ENCODE peak calls at places on chromosomes 1 and 21, in six cellular contexts. N is coronary artery, V is AG04450, F is esophagus muscularis mucosa, R is Peyer's patch, Z is AG09309. I is an unnamed sample.

GRCh38 chr1:107480548-107480947 is 339.7 kb downstream of the NTNG1 start:
- DNase-seq in N (no peak), V (no peak), F (no peak), R (peak), Z (no peak), I (no peak)

GRCh38 chr1:21814241-21814918 is 2.3 kb downstream of the LDLRAD2 start:
- DNase-seq in N (no peak), V (no peak), F (no peak), R (peak), Z (no peak), I (no peak)

GRCh38 chr1:53400761-53401379 is 58.3 kb upstream of the DMRTB1 start:
- DNase-seq in N (no peak), V (no peak), F (no peak), R (no peak), Z (no peak), I (no peak)

GRCh38 chr1:211811848-211812247 is 18.7 kb downstream of the LPGAT1 start:
- DNase-seq in N (no peak), V (no peak), F (no peak), R (no peak), Z (no peak), I (no peak)

GRCh38 chr1:85608851-85609250 is 28.3 kb downstream of the CCN1 start:
- DNase-seq in N (no peak), V (no peak), F (no peak), R (no peak), Z (no peak), I (no peak)

GRCh38 chr1:228075801-228076271 is 6.7 kb upstream of the ARF1 start:
- DNase-seq in N (no peak), V (no peak), F (no peak), R (no peak), Z (no peak), I (no peak)

GRCh38 chr1:22789356-22789994 is 78.8 kb downstream of the EPHB2 start:
- DNase-seq in N (no peak), V (no peak), F (no peak), R (no peak), Z (no peak), I (no peak)

GRCh38 chr1:205056188-205056611 is 13.2 kb downstream of the CNTN2 start:
- DNase-seq in N (no peak), V (no peak), F (no peak), R (no peak), Z (no peak), I (peak)

GRCh38 chr1:29698626-29699025 is 462.3 kb downstream of the PTPRU start:
- DNase-seq in N (no peak), V (no peak), F (no peak), R (no peak), Z (no peak), I (no peak)

GRCh38 chr1:94754101-94754500 is 66.1 kb upstream of the SLC44A3 start:
- DNase-seq in N (no peak), V (no peak), F (no peak), R (no peak), Z (no peak), I (no peak)

GRCh38 chr1:100187912-100188311 is 9.9 kb upstream of the LRRC39 start:
- DNase-seq in N (no peak), V (no peak), F (no peak), R (no peak), Z (no peak), I (no peak)
- TF ChIP-seq CTCF in N (no peak), V (no peak), F (no peak), R (no peak), Z (no peak), I (no peak)

GRCh38 chr1:6619045-6619444 is 5.5 kb downstream of the PHF13 start:
- DNase-seq in N (no peak), V (no peak), F (no peak), R (no peak), Z (no peak), I (no peak)
- TF ChIP-seq CTCF in N (no peak), V (no peak), F (no peak), R (no peak), Z (no peak), I (no peak)

GRCh38 chr1:81600878-81601658 is 199.7 kb upstream of the ADGRL2 start:
- DNase-seq in N (no peak), V (no peak), F (no peak), R (no peak), Z (no peak), I (no peak)

GRCh38 chr1:81597720-81598426 is 202.9 kb upstream of the ADGRL2 start:
- DNase-seq in N (no peak), V (no peak), F (no peak), R (no peak), Z (no peak), I (no peak)

GRCh38 chr1:81598623-81599022 is 202.1 kb upstream of the ADGRL2 start:
- DNase-seq in N (no peak), V (no peak), F (no peak), R (no peak), Z (no peak), I (no peak)

GRCh38 chr1:81596341-81596740 is 204.4 kb upstream of the ADGRL2 start:
- DNase-seq in N (no peak), V (no peak), F (no peak), R (no peak), Z (no peak), I (no peak)

DNA sequence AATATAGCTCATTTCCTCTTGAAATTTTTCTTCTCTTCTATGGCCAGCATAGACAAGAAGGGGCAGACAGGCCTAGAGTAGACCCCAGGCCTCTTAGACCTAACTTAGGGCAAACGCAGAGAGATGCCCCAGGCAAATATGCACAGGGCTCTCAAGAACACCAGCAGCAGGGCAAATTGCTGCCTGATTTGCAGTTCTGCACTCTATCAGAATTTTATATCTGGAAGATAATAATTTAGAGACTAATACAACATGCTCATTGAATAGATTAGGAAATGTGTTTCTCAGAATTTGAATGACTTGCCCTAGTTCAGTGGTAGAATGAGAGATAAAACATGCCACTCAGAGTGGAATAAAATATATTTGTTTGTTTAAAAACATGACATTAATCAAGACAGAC is 200.4 kb upstream of the ADGRL2 start:
- DNase-seq in N (no peak), V (no peak), F (no peak), R (no peak), Z (no peak), I (no peak)
- TF ChIP-seq CTCF in N (no peak), V (no peak), F (no peak), R (no peak), Z (no peak), I (no peak)

DNA sequence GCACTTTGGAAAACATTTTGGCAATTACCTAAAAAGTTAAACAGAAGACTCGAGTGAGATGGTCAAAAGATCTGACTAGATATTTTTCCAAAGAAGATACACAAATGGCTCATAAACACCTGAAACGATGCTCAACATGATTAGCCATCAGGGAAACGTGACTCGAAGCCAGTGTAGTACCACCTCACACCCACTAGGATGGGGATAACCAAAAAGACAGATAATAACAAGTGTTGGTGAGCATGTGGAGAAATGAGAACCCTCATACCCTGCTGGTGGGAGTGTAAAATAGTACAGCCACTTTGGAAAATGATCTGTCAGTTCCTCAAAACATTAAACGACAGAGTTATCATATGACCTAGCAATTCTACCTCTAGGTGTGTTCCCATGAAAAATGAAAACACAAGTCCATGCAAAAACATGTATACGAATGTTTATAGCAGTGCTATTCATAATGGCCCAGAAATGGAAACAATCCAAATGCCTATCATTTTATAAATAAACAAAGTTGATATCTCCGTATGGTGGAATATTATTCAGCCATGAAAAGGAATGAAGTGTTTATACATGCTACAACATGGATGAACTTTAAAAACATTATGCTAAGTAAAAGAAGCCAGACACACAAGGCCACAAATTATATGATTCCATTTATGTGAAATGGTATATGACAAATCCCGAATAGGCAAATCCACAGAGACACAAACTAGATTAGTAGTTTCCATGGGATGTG is 625.2 kb downstream of the KIF26B start:
- DNase-seq in N (no peak), V (no peak), F (no peak), R (no peak), Z (no peak), I (no peak)
- TF ChIP-seq CTCF in N (no peak), V (peak), F (no peak), R (no peak), Z (no peak), I (no peak)

GRCh38 chr1:198364471-198364870 is 176.0 kb downstream of the ATP6V1G3 start:
- DNase-seq in N (no peak), V (no peak), F (no peak), R (no peak), Z (no peak), I (no peak)

GRCh38 chr1:198363752-198364151 is 176.7 kb downstream of the ATP6V1G3 start:
- DNase-seq in N (no peak), V (no peak), F (no peak), R (no peak), Z (no peak), I (no peak)

GRCh38 chr1:198361373-198361772 is 179.1 kb downstream of the ATP6V1G3 start:
- DNase-seq in N (no peak), V (no peak), F (no peak), R (no peak), Z (no peak), I (no peak)

GRCh38 chr1:198357937-198358336 is 182.5 kb downstream of the ATP6V1G3 start:
- DNase-seq in N (no peak), V (no peak), F (no peak), R (no peak), Z (no peak), I (no peak)

DNA sequence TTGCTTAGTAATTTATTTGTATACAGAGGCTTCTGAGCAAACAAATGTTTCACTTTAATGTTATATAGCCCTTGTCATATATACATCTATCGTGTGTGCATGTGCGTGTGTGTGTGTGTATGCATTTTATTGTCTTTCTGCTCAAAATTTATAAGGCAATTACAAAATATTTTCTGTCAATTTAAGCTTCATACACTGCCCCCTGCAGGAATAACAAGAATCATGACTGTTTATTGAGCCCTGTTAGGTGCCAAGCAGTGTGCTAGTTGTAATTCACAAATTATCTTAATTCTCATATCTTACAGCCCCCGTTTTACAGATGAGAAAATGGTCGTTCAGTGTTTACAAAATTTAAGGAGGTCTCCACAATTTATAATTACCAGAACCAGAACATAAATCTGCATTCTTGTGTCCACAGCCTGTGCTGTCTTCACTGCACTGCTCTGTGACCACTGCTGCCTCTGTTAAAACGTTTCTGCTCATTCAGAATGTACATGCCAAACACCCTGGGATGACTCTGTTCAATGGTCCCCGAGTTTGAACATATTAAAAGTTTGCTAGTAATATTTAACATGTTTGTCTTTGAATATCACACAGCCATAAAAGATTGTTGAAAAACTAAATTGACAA is 181.3 kb downstream of the ATP6V1G3 start:
- DNase-seq in N (no peak), V (no peak), F (no peak), R (no peak), Z (no peak), I (no peak)
- TF ChIP-seq CTCF in N (peak), V (peak), F (peak), R (peak), Z (peak), I (peak)

GRCh38 chr1:188463919-188464318 is 1635.2 kb downstream of the PLA2G4A start:
- DNase-seq in N (no peak), V (no peak), F (no peak), R (no peak), Z (no peak), I (no peak)
- TF ChIP-seq CTCF in N (no peak), V (peak), F (no peak), R (no peak), Z (no peak), I (peak)

GRCh38 chr21:34986561-34987533 is 62.3 kb downstream of the RUNX1 start:
- DNase-seq in N (no peak), V (no peak), F (no peak), R (peak), Z (peak), I (no peak)
- TF ChIP-seq CTCF in N (no peak), V (peak), F (no peak), R (no peak), Z (peak), I (no peak)